ENCODE peak calls at places on chromosomes 13 and 19, in nine cellular contexts. S, H, T, J, X, F, P, G and Y are unnamed samples.
A peak's percentile ranks its signal among the peaks of the same experiment; 100 is the strongest.

GRCh38 chr19:12346896-12347295 is 13.5 kb upstream of the ZNF563 start:
- DNase-seq in J (no peak), T (no peak), H (no peak), X (no peak), S (no peak), G (no peak), F (no peak), P (no peak), Y (no peak)

GRCh38 chr13:44417876-44418275 is 44.3 kb downstream of the SERP2 start:
- DNase-seq in X (no peak), P (no peak), T (no peak), F (no peak), S (no peak), J (no peak), H (no peak), G (no peak), Y (no peak)

GRCh38 chr19:18292460-18292809 is 11.0 kb upstream of the JUND start:
- DNase-seq in J (no peak), P (no peak), X (no peak), G (peak; percentile 62), T (no peak), F (no peak), H (peak; percentile 56), S (no peak), Y (no peak)

GRCh38 chr13:32246468-32246867 is 68.7 kb downstream of the ZAR1L start:
- DNase-seq in T (peak; percentile 62), G (peak; percentile 63), J (no peak), F (no peak), X (peak; percentile 24), S (peak; percentile 7), P (peak; percentile 83), H (peak; percentile 81), Y (peak; percentile 13)

GRCh38 chr19:47377801-47378200 is 28.7 kb downstream of the DHX34 start:
- DNase-seq in J (no peak), S (no peak), F (no peak), T (no peak), H (no peak), P (no peak), X (no peak), G (no peak), Y (no peak)

GRCh38 chr13:66673401-66673800 is 556.7 kb downstream of the PCDH9 start:
- DNase-seq in G (no peak), J (no peak), X (no peak), F (no peak), T (no peak), H (no peak), S (peak; percentile 25), P (peak; percentile 78), Y (no peak)

GRCh38 chr13:22061806-22062391 is 391.0 kb downstream of the FGF9 start:
- DNase-seq in J (no peak), H (no peak), P (no peak), G (no peak), T (no peak), F (no peak), X (no peak), S (no peak), Y (no peak)

GRCh38 chr13:78540424-78540823 is 62.9 kb downstream of the POU4F1 start:
- DNase-seq in G (no peak), H (no peak), P (no peak), F (no peak), J (no peak), T (no peak), S (no peak), X (no peak), Y (no peak)

DNA sequence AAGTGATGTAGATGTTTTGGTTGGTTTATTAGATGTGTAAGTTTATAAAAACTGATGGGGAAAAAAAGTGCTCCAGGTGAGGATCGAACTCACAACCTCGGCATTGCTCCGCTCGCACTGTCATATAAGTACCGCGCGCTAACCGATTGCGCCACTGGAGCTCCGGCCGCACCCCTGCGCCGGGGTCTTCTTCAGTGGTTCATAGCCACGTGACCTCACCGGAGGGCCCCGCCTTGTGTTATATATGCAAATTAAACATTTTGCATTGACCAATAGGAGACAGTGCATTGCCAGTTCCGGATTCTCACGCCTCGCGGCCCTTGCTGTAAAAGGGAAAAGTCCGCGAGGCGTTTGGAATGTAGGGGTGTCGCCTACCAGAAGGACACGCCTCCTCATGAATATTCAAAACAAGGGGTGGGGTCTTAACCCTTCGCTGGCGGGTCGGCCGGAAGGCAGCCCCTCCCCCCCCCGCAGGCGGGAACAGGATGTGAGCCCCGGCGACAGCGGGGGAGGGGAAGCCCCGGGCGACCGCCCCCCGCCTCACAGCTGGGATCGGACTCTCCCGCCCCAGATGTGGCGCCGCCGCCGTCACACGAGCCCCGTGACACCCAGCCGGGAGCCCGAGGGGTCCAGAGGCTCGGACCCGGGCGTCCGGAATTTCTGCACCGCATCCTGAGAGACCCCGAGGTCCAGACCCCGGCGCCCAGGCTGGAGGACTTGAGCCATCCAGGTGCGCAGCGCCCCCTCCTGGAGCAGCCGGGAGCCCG is at the start of gene PLEKHG2:
- DNase-seq in G (peak; percentile 97), J (peak; percentile 96), H (peak; percentile 98), F (peak; percentile 96), X (peak; percentile 94), P (peak; percentile 99), T (peak; percentile 99), S (peak; percentile 98), Y (peak; percentile 95)
- TF ChIP-seq CTCF in G (peak; percentile 83), J (peak; percentile 86), H (no peak), F (peak; percentile 90), X (peak; percentile 91), P (peak; percentile 51), T (no peak), S (peak; percentile 82), Y (peak; percentile 76)

GRCh38 chr19:46016426-46017094 is 6.3 kb downstream of the PGLYRP1 start:
- DNase-seq in S (no peak), X (peak; percentile 84), T (peak; percentile 90), H (peak; percentile 89), F (no peak), J (peak; percentile 81), P (peak; percentile 70), G (peak; percentile 77), Y (no peak)

GRCh38 chr19:46018729-46019251 is 4.1 kb downstream of the PGLYRP1 start:
- DNase-seq in H (no peak), X (no peak), S (no peak), G (no peak), T (no peak), F (no peak), J (no peak), P (no peak), Y (no peak)

GRCh38 chr19:46015961-46016425 is 6.9 kb downstream of the PGLYRP1 start:
- DNase-seq in S (no peak), H (no peak), J (no peak), P (no peak), G (no peak), T (peak; percentile 38), F (no peak), X (no peak), Y (no peak)

GRCh38 chr19:46017874-46018675 is 4.8 kb downstream of the PGLYRP1 start:
- DNase-seq in P (no peak), F (no peak), X (no peak), G (no peak), J (no peak), T (no peak), H (no peak), S (no peak), Y (no peak)

DNA sequence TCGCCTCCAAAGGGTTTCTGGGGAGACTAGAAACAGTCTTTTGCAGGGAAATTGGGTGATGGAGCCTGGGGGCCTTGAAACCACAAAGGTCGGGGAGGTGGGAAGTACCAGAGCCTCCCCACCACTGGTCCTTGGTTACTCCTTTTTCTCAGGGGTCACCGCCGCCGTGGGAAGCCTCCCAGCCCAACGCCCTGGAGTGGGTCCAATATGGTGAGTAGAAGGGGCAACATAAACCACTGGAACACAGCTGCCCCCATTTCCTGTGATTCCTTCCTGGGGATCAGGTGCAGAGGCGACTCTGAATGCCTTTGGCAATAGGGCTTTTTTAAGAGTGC is 5.8 kb downstream of the PGLYRP1 start:
- DNase-seq in J (no peak), T (no peak), X (no peak), H (no peak), G (no peak), F (no peak), S (no peak), P (no peak), Y (no peak)
- TF ChIP-seq CTCF in J (peak; percentile 43), T (no peak), X (peak; percentile 7), H (no peak), G (peak; percentile 48), F (no peak), S (no peak), P (no peak), Y (no peak)

GRCh38 chr13:97660488-97661086 is 226.6 kb downstream of the RAP2A start:
- DNase-seq in T (no peak), G (no peak), H (no peak), S (no peak), P (no peak), X (no peak), F (no peak), J (no peak), Y (no peak)

GRCh38 chr13:97653741-97654140 is 219.8 kb downstream of the RAP2A start:
- DNase-seq in P (no peak), J (no peak), T (no peak), X (no peak), G (no peak), H (no peak), F (no peak), S (no peak), Y (no peak)

GRCh38 chr13:97658556-97658955 is 224.6 kb downstream of the RAP2A start:
- DNase-seq in T (no peak), G (no peak), X (no peak), S (no peak), P (no peak), H (no peak), F (no peak), J (no peak), Y (no peak)

GRCh38 chr13:97659602-97660001 is 225.6 kb downstream of the RAP2A start:
- DNase-seq in G (no peak), H (peak; percentile 32), F (no peak), S (no peak), X (no peak), P (peak; percentile 21), J (no peak), T (peak; percentile 21), Y (peak; percentile 1)
- TF ChIP-seq CTCF in G (no peak), H (no peak), F (no peak), S (peak; percentile 64), X (peak; percentile 63), P (peak; percentile 28), J (no peak), T (peak; percentile 16), Y (peak; percentile 63)

GRCh38 chr13:80814541-80814940 is 473.6 kb upstream of the SPRY2 start:
- DNase-seq in G (no peak), J (no peak), S (no peak), X (no peak), F (no peak), H (no peak), P (peak; percentile 51), T (no peak), Y (no peak)

GRCh38 chr13:80823472-80823871 is 482.5 kb upstream of the SPRY2 start:
- DNase-seq in S (no peak), F (no peak), P (no peak), X (no peak), J (no peak), H (no peak), T (no peak), G (no peak), Y (no peak)

DNA sequence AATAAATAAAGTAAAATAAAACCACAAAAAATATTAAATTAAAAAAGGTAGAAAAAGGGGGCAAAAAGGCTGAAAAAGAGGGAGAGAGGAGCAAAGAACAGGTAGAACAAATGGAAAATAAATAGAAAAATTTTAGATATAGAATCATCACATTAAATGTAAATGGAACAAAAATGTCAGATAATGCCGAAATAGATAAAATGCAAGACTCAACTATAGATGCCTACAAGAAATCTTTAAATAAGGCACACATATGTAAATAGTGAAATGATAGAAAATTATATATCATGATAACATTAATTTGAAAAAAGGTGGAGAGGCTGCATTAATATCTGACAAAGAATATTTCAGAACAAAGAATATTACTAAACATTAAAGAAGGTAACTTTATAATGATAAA is 477.1 kb upstream of the SPRY2 start:
- DNase-seq in G (no peak), H (no peak), T (no peak), P (no peak), X (no peak), S (no peak), F (no peak), J (no peak), Y (no peak)
- TF ChIP-seq CTCF in G (no peak), H (no peak), T (no peak), P (no peak), X (no peak), S (no peak), F (no peak), J (no peak), Y (no peak)